ENCODE peak calls at places on chromosomes 4 and X, in four cellular contexts. Z is heart left ventricle, H is pancreas, D is GM12865. B is an unnamed sample.

GRCh38 chr4:105572296-105572695 is 19.9 kb downstream of the ARHGEF38 start:
- DNase-seq in Z (no peak), H (no peak), D (no peak), B (no peak)

GRCh38 chr4:140176735-140177134 is 22.8 kb upstream of the MAML3 start:
- DNase-seq in D (no peak), Z (no peak), H (no peak), B (peak)

GRCh38 chrX:55196688-55197087 is 23.5 kb upstream of the PAGE5 start:
- DNase-seq in D (no peak), H (no peak), Z (no peak), B (no peak)

GRCh38 chrX:112636288-112636687 is 43.5 kb downstream of the LHFPL1 start:
- DNase-seq in H (no peak), Z (no peak), D (no peak), B (no peak)

GRCh38 chr4:73674451-73674919 is 54.2 kb upstream of the RASSF6 start:
- DNase-seq in H (no peak), Z (peak), D (no peak), B (peak)

GRCh38 chr4:85790582-85790981 is 315.6 kb downstream of the ARHGAP24 start:
- DNase-seq in D (no peak), Z (no peak), H (no peak), B (peak)

GRCh38 chr4:30722092-30722915 is 2.1 kb downstream of the PCDH7 start:
- DNase-seq in Z (peak), D (no peak), H (peak), B (no peak)

GRCh38 chrX:2500681-2501151 is at the start of the genes DHRSX and ZBED1:
- DNase-seq in D (peak), H (peak), Z (peak), B (no peak)

GRCh38 chr4:123547167-123547817 is 150.7 kb downstream of the SPRY1 start:
- DNase-seq in Z (no peak), D (no peak), H (peak), B (no peak)

GRCh38 chr4:173503330-173504180 is 26.5 kb downstream of the HAND2 start:
- DNase-seq in Z (no peak), D (no peak), H (no peak), B (no peak)

GRCh38 chrX:23896983-23897382 is 10.8 kb downstream of the APOO start:
- DNase-seq in Z (no peak), D (no peak), H (no peak), B (no peak)

GRCh38 chr4:153514001-153514526 is 47.9 kb downstream of the TMEM131L start:
- DNase-seq in Z (no peak), H (no peak), D (no peak), B (peak)

GRCh38 chr4:102299302-102299701 is 46.0 kb downstream of the SLC39A8 start:
- DNase-seq in Z (no peak), H (no peak), D (no peak), B (no peak)

GRCh38 chrX:18617351-18617750 is 54.6 kb downstream of the RS1 start:
- DNase-seq in H (no peak), D (no peak), Z (no peak), B (peak)

GRCh38 chrX:29662759-29663503 is 552.4 kb upstream of the MAGEB2 start:
- DNase-seq in Z (no peak), H (no peak), D (peak), B (peak)

GRCh38 chrX:124211312-124211942 is 121.0 kb upstream of the TEX13D start:
- DNase-seq in H (no peak), D (peak), Z (no peak), B (peak)

GRCh38 chrX:40095588-40096394 is 2.0 kb downstream of the BCOR start:
- DNase-seq in D (peak), H (peak), Z (peak), B (no peak)

GRCh38 chr4:36269116-36269515 is 12.3 kb upstream of the DTHD1 start:
- DNase-seq in Z (no peak), H (no peak), D (peak), B (no peak)

GRCh38 chrX:119004920-119005524 is 30.6 kb downstream of the LONRF3 start:
- DNase-seq in D (peak), Z (peak), H (peak), B (peak)

GRCh38 chr4:136812100-136812880 is 720.0 kb downstream of the PCDH18 start:
- DNase-seq in D (no peak), Z (no peak), H (peak), B (no peak)

GRCh38 chrX:11125079-11125478 is 13.9 kb downstream of the HCCS start:
- DNase-seq in H (no peak), D (no peak), Z (no peak), B (no peak)

GRCh38 chrX:119237526-119238035 is 1.5 kb downstream of the PGRMC1 start:
- DNase-seq in H (no peak), D (no peak), Z (no peak), B (no peak)

GRCh38 chr4:157128395-157128794 is 52.4 kb downstream of the GLRB start:
- DNase-seq in D (no peak), Z (no peak), H (no peak), B (peak)

GRCh38 chr4:139099366-139099982 is 77.5 kb downstream of the ELF2 start:
- DNase-seq in Z (peak), D (peak), H (peak), B (peak)

GRCh38 chrX:69615779-69616519 is at the start of gene EDA:
- DNase-seq in H (peak), Z (peak), D (peak), B (peak)

GRCh38 chr4:27790911-27791310 is 930.3 kb downstream of the STIM2 start:
- DNase-seq in D (no peak), H (no peak), Z (no peak), B (peak)

GRCh38 chr4:125388653-125389052 is 73.9 kb downstream of the FAT4 start:
- DNase-seq in D (no peak), Z (no peak), H (no peak), B (peak)

GRCh38 chr4:186798951-186799659 is 75.4 kb upstream of the FAT1 start:
- DNase-seq in D (no peak), H (no peak), Z (no peak), B (no peak)

GRCh38 chr4:8287606-8288280 is 18.2 kb downstream of the HTRA3 start:
- DNase-seq in D (no peak), Z (peak), H (no peak), B (no peak)

GRCh38 chrX:3748052-3748559 is 34.7 kb upstream of the PRKX start:
- DNase-seq in D (no peak), H (no peak), Z (no peak), B (no peak)

GRCh38 chr4:25937801-25938200 is 23.8 kb downstream of the SMIM20 start:
- DNase-seq in H (no peak), D (peak), Z (no peak), B (peak)

GRCh38 chrX:30831082-30831481 is 58.0 kb downstream of the TAB3 start:
- DNase-seq in H (no peak), Z (no peak), D (peak), B (no peak)

GRCh38 chr4:23976423-23976822 is 86.6 kb upstream of the PPARGC1A start:
- DNase-seq in H (no peak), Z (no peak), D (no peak), B (no peak)

GRCh38 chr4:151408630-151409469 is at the start of gene FHIP1A:
- DNase-seq in Z (peak), D (peak), H (peak), B (peak)

GRCh38 chr4:163866728-163867313 is 372.3 kb downstream of the TMA16 start:
- DNase-seq in Z (no peak), D (no peak), H (no peak), B (no peak)

GRCh38 chrX:129738466-129739308 is at the start of gene XPNPEP2:
- DNase-seq in H (no peak), D (no peak), Z (peak), B (no peak)

GRCh38 chrX:69032601-69033000 is 132.7 kb downstream of the PJA1 start:
- DNase-seq in Z (no peak), H (no peak), D (no peak), B (no peak)

GRCh38 chrX:617891-618290 is 12.7 kb upstream of the SHOX start:
- DNase-seq in H (no peak), Z (no peak), D (no peak), B (no peak)

GRCh38 chr4:88792268-88792781 is 94.7 kb upstream of the NAP1L5 start:
- DNase-seq in D (peak), Z (no peak), H (no peak), B (peak)

GRCh38 chr4:11070813-11071212 is 357.9 kb downstream of the HS3ST1 start:
- DNase-seq in D (no peak), H (no peak), Z (no peak), B (no peak)
- TF ChIP-seq CTCF in D (no peak), H (no peak), Z (no peak), B (no peak)

GRCh38 chrX:57573754-57574153 is 18.1 kb upstream of the ZXDB start:
- DNase-seq in Z (no peak), H (no peak), D (peak), B (no peak)
- TF ChIP-seq CTCF in Z (peak), H (no peak), D (peak), B (peak)

DNA sequence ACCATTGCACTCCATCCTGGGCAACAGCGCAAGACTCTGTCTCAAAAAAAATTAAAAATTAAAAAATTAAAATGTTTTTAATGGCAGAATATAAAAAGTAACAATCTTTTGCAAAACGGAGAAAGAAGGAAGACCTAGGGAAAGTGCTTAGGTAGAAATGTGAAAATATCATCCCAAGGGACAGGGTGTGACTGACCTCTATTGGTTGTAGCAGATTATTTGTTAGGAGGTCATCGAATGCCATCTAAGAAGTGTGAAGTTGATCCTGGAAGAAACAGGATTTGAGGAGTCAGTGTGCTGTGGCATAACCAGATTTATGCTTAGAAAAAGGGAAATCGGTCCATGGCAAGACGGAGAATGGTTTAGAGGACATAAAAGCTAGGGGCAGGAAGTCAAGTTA is 18.1 kb upstream of the C4orf36 start:
- DNase-seq in Z (no peak), D (no peak), H (no peak), B (no peak)
- TF ChIP-seq CTCF in Z (no peak), D (no peak), H (no peak), B (peak)

DNA sequence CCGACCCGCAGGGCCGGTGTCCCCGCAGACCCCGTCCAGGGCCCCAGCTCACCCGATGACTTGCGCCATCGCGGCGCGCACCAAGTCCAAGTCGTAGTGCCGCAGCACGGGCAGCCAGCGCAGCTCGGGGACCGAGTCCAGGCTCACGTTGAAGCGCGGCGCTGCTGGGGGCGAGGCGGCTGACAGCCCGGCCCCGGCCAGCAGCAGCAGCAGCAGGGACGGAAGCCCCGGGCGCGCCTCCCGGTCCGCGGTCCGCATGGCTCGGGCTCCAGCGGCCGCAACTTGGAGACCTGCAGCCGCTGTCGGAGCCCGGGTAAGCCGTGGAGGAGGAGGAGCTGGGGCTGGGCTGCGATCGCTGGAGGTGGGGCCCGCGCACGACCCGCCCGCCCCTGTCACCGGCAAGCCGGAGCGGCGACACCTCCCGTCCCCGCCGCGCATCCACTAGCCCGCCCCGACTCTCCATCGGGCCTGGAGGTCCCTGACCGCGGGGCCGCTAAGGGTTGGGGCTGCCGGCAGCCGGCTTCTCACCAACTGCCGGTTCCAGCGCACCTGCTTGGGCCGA is at the start of gene NAAA:
- DNase-seq in H (peak), Z (peak), D (peak), B (peak)
- TF ChIP-seq CTCF in H (peak), Z (peak), D (peak), B (peak)

GRCh38 chrX:13764284-13764683 is 29.7 kb downstream of the OFD1 start:
- DNase-seq in Z (peak), H (no peak), D (no peak), B (no peak)

GRCh38 chrX:13764765-13765164 is 30.2 kb downstream of the OFD1 start:
- DNase-seq in Z (peak), D (no peak), H (no peak), B (no peak)

GRCh38 chrX:13762015-13762414 is 27.5 kb downstream of the OFD1 start:
- DNase-seq in Z (no peak), D (no peak), H (no peak), B (no peak)

GRCh38 chrX:13761606-13762005 is 27.1 kb downstream of the OFD1 start:
- DNase-seq in D (peak), H (no peak), Z (no peak), B (no peak)

DNA sequence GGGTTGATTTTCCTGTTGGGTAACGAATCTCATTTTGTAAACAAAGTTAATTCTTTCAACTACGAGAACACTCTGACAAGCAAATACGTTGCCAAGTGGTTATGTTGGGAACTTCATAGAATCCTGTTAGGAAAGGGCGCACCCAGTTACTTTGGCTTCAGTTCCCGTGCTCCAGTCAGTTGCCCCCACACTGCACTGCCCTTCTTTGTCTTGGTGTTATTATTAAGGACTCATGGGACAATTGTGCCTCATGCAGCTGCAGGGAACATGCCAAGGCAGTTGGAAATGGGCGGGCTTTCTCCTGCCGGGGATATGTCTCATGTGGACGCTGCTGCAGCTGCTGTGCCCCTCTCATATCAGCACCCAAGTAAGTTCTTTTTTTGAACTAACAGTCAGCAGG is 28.9 kb downstream of the OFD1 start:
- DNase-seq in D (no peak), H (no peak), Z (peak), B (no peak)
- TF ChIP-seq CTCF in D (no peak), H (no peak), Z (no peak), B (no peak)

DNA sequence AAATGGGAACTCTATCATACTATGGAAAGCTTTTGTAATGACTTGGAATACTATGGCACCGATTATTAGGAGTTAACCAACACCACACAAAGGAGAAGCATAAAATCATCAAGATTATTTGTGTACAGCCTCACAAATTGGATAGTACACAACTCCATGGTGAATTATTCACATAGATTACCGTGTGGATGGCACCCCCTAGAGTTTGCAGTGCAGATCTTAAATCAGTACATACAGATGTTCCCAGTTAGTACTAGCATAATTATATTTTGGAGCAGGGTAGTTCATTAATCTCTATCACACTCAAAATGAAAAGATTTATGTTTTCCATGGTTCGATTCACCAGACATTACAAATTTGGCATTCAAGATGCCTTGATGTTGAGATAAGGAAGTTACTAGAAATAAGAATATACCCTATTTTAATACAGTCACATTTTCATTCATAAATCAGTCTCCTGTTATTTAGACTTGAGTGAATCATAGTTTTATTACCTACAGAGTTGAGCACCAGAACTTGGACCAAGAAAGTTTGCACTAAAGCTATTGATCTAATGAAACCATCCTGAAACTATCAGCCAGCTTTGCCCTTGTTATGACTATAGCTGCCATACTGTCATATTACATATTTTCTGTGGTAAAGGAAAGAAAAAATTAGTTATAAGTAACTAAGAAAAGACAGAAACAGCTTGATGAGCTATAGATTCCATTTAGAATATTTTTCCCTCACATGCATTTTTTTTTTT is 531.8 kb downstream of the GLUD2 start:
- DNase-seq in Z (no peak), D (peak), H (no peak), B (no peak)
- TF ChIP-seq CTCF in Z (peak), D (peak), H (peak), B (peak)